ENCODE peak calls at places on chromosomes 12 and 14, in seven cellular contexts. O is fibroblast of mammary gland, B is cardiac fibroblast, M is MG63, H is left ventricle myocardium inferior, X is NCI-H1092, L is hippocampal formation. T is an unnamed sample.

GRCh38 chr12:62785941-62786559 is 148.9 kb downstream of the PPM1H start:
- DNase-seq in O (peak), B (peak), M (peak), H (no peak), X (peak), L (no peak), T (no peak)

GRCh38 chr14:31895206-31895605 is 181.9 kb upstream of the ARHGAP5 start:
- DNase-seq in O (peak), B (peak), M (no peak), H (no peak), X (no peak), L (no peak), T (no peak)

GRCh38 chr14:104532191-104532555 is 47.4 kb upstream of the C14orf180 start:
- DNase-seq in O (peak), B (no peak), M (no peak), H (no peak), X (no peak), L (no peak), T (no peak)

GRCh38 chr14:89466939-89467338 is 49.9 kb upstream of the FOXN3 start:
- DNase-seq in O (no peak), B (no peak), M (no peak), H (peak), X (no peak), L (no peak), T (no peak)

GRCh38 chr14:24066490-24067132 is 4.8 kb upstream of the CPNE6 start:
- DNase-seq in O (no peak), B (no peak), M (no peak), H (no peak), X (no peak), L (no peak), T (no peak)

GRCh38 chr14:92105845-92106094 is 612 bp downstream of the ATXN3 start:
- DNase-seq in O (no peak), B (peak), M (peak), H (peak), X (no peak), L (no peak), T (no peak)

GRCh38 chr14:96078687-96079016 is 39.5 kb downstream of the C14orf132 start:
- DNase-seq in O (no peak), B (no peak), M (no peak), H (no peak), X (no peak), L (no peak), T (no peak)

GRCh38 chr12:124392991-124393790 is 98.3 kb downstream of the RFLNA start:
- DNase-seq in O (peak), B (peak), M (peak), H (peak), X (peak), L (peak), T (no peak)

GRCh38 chr12:122872815-122873361 is 23.0 kb downstream of the VPS37B start:
- DNase-seq in O (no peak), B (no peak), M (no peak), H (no peak), X (no peak), L (no peak), T (no peak)

GRCh38 chr12:57754411-57755193 is at the start of gene MARCHF9:
- DNase-seq in O (no peak), B (no peak), M (peak), H (peak), X (peak), L (no peak), T (peak)

GRCh38 chr12:107523760-107524558 is 161.6 kb upstream of the PWP1 start:
- DNase-seq in O (no peak), B (no peak), M (no peak), H (no peak), X (peak), L (no peak), T (peak)

GRCh38 chr12:73308079-73308478 is 1035.9 kb downstream of the TRHDE start:
- DNase-seq in O (no peak), B (no peak), M (no peak), H (no peak), X (no peak), L (no peak), T (no peak)

GRCh38 chr12:124497039-124497438 is 70.4 kb downstream of the NCOR2 start:
- DNase-seq in O (peak), B (peak), M (no peak), H (peak), X (no peak), L (no peak), T (no peak)

GRCh38 chr12:104181313-104181712 is 34.3 kb upstream of the TXNRD1 start:
- DNase-seq in O (peak), B (peak), M (no peak), H (no peak), X (no peak), L (no peak), T (no peak)

GRCh38 chr14:104522926-104523545 is 56.5 kb upstream of the C14orf180 start:
- DNase-seq in O (no peak), B (no peak), M (no peak), H (no peak), X (no peak), L (no peak), T (no peak)

GRCh38 chr12:14366211-14366762 is 805 bp downstream of the ATF7IP start:
- DNase-seq in O (peak), B (peak), M (no peak), H (no peak), X (peak), L (no peak), T (no peak)

GRCh38 chr12:50979369-50980052 is 27.2 kb downstream of the HIGD1C start:
- DNase-seq in O (no peak), B (no peak), M (no peak), H (no peak), X (no peak), L (no peak), T (no peak)

GRCh38 chr12:94266390-94266789 is 118.0 kb downstream of the PLXNC1 start:
- DNase-seq in O (no peak), B (no peak), M (no peak), H (no peak), X (no peak), L (no peak), T (no peak)

GRCh38 chr12:115998119-115998633 is 279.3 kb downstream of the MED13L start:
- DNase-seq in O (peak), B (peak), M (no peak), H (no peak), X (no peak), L (peak), T (no peak)

GRCh38 chr12:43957732-43958131 is 121.9 kb downstream of the TMEM117 start:
- DNase-seq in O (peak), B (peak), M (peak), H (no peak), X (peak), L (peak), T (peak)

GRCh38 chr14:75577090-75577489 is 1.3 kb upstream of the FLVCR2 start:
- DNase-seq in O (no peak), B (no peak), M (no peak), H (no peak), X (no peak), L (no peak), T (no peak)

GRCh38 chr12:64621257-64621942 is 11.1 kb downstream of the RASSF3 start:
- DNase-seq in O (peak), B (peak), M (no peak), H (no peak), X (no peak), L (no peak), T (no peak)

GRCh38 chr12:49131973-49132461 is 822 bp upstream of the TUBA1B start:
- DNase-seq in O (peak), B (peak), M (peak), H (no peak), X (peak), L (no peak), T (no peak)

GRCh38 chr14:50658203-50658602 is 9.9 kb downstream of the SAV1 start:
- DNase-seq in O (peak), B (peak), M (no peak), H (no peak), X (no peak), L (no peak), T (no peak)

GRCh38 chr14:22549981-22550670 is 38.9 kb downstream of the DAD1 start:
- DNase-seq in O (no peak), B (peak), M (no peak), H (no peak), X (no peak), L (no peak), T (no peak)

GRCh38 chr14:32630701-32631100 is 301.6 kb downstream of the AKAP6 start:
- DNase-seq in O (no peak), B (no peak), M (no peak), H (no peak), X (no peak), L (no peak), T (no peak)

GRCh38 chr12:48980389-48980952 is 2.3 kb downstream of the WNT1 start:
- DNase-seq in O (no peak), B (no peak), M (no peak), H (no peak), X (no peak), L (no peak), T (no peak)

GRCh38 chr12:107522692-107523477 is 162.7 kb upstream of the PWP1 start:
- DNase-seq in O (no peak), B (no peak), M (no peak), H (no peak), X (no peak), L (no peak), T (no peak)